ENCODE peak calls at places on chromosomes 11 and 22, in five cellular contexts. E is CD8-positive, alpha-beta memory T cell; G is OCI-LY7; Q is mammary epithelial cell; D is breast epithelium. C is an unnamed sample. For H3K4me1, the result is how much of the 10 kb centered on the place peaks cover.

GRCh38 chr11:15185021-15185420 is 70.3 kb downstream of the INSC start:
- DNase-seq in E (no peak), G (no peak), Q (no peak), D (no peak), C (no peak)

GRCh38 chr11:63212742-63213141 is 30.7 kb downstream of the SLC22A25 start:
- DNase-seq in E (no peak), G (peak), Q (peak), D (no peak), C (no peak)

GRCh38 chr11:61888043-61888442 is 3.3 kb downstream of the FADS3 start:
- DNase-seq in E (no peak), G (no peak), Q (peak), D (peak), C (peak)

GRCh38 chr11:118342503-118343161 is at the start of gene CD3D:
- DNase-seq in E (peak), G (no peak), Q (no peak), D (no peak), C (no peak)

GRCh38 chr11:125123947-125124633 is 12.7 kb upstream of the TMEM218 start:
- DNase-seq in E (peak), G (peak), Q (peak), D (no peak), C (peak)

GRCh38 chr11:15742626-15743243 is 613.6 kb downstream of the SOX6 start:
- DNase-seq in E (no peak), G (no peak), Q (peak), D (no peak), C (no peak)

GRCh38 chr22:45925811-45926351 is 51.1 kb downstream of the WNT7B start:
- DNase-seq in E (no peak), G (no peak), Q (no peak), D (no peak), C (no peak)

GRCh38 chr22:44261861-44262595 is 50.7 kb downstream of the SHISAL1 start:
- DNase-seq in E (no peak), G (no peak), Q (no peak), D (no peak), C (no peak)

GRCh38 chr11:61004841-61005240 is 33.4 kb downstream of the CD6 start:
- DNase-seq in E (no peak), G (no peak), Q (no peak), D (no peak), C (no peak)

GRCh38 chr11:110454609-110455008 is 24.9 kb downstream of the FDX1 start:
- DNase-seq in E (no peak), G (no peak), Q (no peak), D (no peak), C (no peak)

GRCh38 chr11:9367551-9367950 is 16.9 kb upstream of the IPO7 start:
- DNase-seq in E (no peak), G (no peak), Q (no peak), D (no peak), C (no peak)

GRCh38 chr11:62005231-62005661 is 37.8 kb upstream of the FTH1 start:
- DNase-seq in E (no peak), G (no peak), Q (no peak), D (no peak), C (no peak)

GRCh38 chr11:73403541-73403940 is 27.3 kb downstream of the RELT start:
- DNase-seq in E (peak), G (no peak), Q (no peak), D (no peak), C (no peak)

GRCh38 chr11:60984616-60985015 is 13.1 kb downstream of the CD6 start:
- DNase-seq in E (no peak), G (no peak), Q (no peak), D (no peak), C (no peak)

GRCh38 chr11:23995891-23996290 is 501.0 kb upstream of the LUZP2 start:
- DNase-seq in E (no peak), G (no peak), Q (peak), D (no peak), C (no peak)

GRCh38 chr11:117820516-117820915 is 4.0 kb downstream of the FXYD2 start:
- DNase-seq in E (peak), G (no peak), Q (no peak), D (no peak), C (no peak)

GRCh38 chr11:64036081-64037026 is 623 bp downstream of the FLRT1 start:
- DNase-seq in E (no peak), G (no peak), Q (peak), D (no peak), C (no peak)

GRCh38 chr22:17116931-17117330 is 4.2 kb downstream of the TMEM121B start:
- DNase-seq in E (peak), G (no peak), Q (no peak), D (no peak), C (no peak)

GRCh38 chr22:40511604-40512003 is 124.9 kb downstream of the MRTFA start:
- DNase-seq in E (no peak), G (no peak), Q (no peak), D (no peak), C (no peak)

GRCh38 chr22:40512426-40513136 is 123.9 kb downstream of the MRTFA start:
- DNase-seq in E (no peak), G (no peak), Q (peak), D (peak), C (no peak)

GRCh38 chr22:40507491-40507890 is 129.0 kb downstream of the MRTFA start:
- DNase-seq in E (no peak), G (peak), Q (no peak), D (no peak), C (no peak)

GRCh38 chr22:40509401-40510134 is 127.0 kb downstream of the MRTFA start:
- DNase-seq in E (no peak), G (no peak), Q (peak), D (no peak), C (no peak)

GRCh38 chr22:40510965-40511364 is 125.6 kb downstream of the MRTFA start:
- DNase-seq in E (no peak), G (no peak), Q (no peak), D (no peak), C (no peak)
- H3K27ac ChIP-seq in E (no peak), G (no peak), Q (peak), D (peak), C (peak)

DNA sequence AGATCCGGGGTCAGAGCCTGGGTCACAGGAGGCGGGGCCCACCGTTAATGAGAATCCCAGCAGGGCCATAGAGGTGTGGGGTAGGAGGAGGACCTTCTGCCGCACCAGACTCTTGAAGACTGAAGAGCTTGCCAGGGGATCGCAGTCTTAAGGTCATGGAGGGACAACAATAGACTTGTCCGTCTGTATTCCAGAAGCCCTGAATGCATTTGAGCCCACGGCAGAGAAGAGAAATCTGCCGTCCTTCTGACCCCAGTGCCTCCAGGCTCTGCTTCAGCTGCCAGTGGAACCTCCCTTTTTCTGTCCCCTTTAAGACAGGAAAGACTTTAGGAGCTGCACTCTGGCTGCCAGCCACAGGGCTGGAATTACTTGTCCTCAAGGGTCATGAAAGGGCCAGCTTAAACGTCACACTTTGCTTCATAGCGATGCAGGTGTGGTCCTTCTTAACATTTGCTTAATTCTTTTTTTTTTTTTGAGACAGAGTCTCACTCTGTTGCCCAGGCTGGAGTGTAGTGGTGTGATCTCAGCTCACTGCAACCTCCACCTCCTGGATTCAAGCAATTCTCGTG is 15.5 kb upstream of the ST3GAL4 start:
- DNase-seq in E (no peak), G (no peak), Q (no peak), D (peak), C (peak)
- H3K4me1 ChIP-seq in E (under half), G (under half), Q (under half), D (under half), C (under half)

DNA sequence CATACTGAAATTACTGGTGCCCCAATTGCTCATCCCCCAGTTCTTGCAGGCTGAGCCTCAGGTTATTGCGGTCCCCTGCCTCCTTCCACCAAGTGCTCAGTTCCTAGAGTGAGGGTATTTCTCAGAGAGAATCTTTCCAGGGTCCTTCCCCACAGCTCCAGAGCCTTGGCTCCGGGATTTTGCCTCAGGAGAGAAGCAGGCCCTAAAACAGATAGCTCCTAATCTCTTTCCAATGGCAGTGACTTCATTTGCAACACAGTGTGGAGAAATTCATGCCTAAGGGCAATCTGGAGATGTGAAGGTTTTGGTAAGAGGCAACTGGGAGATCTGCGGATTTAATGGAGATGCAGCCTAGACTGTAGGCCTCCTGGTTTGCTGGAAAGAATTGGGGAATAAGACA is 2.9 kb downstream of the NF2 start:
- DNase-seq in E (no peak), G (no peak), Q (no peak), D (no peak), C (no peak)
- H3K4me3 ChIP-seq in E (no peak), G (no peak), Q (no peak), D (no peak), C (no peak)

GRCh38 chr22:30947163-30947820 is 21.3 kb downstream of the MORC2 start:
- DNase-seq in E (no peak), G (no peak), Q (peak), D (peak), C (no peak)
- H3K27ac ChIP-seq in E (no peak), G (no peak), Q (peak), D (peak), C (no peak)

GRCh38 chr11:101864098-101864497 is 50.7 kb upstream of the CEP126 start:
- DNase-seq in E (no peak), G (no peak), Q (no peak), D (no peak), C (no peak)
- H3K4me1 ChIP-seq in E (under half), G (under half), Q (under half), D (under half), C (under half)

DNA sequence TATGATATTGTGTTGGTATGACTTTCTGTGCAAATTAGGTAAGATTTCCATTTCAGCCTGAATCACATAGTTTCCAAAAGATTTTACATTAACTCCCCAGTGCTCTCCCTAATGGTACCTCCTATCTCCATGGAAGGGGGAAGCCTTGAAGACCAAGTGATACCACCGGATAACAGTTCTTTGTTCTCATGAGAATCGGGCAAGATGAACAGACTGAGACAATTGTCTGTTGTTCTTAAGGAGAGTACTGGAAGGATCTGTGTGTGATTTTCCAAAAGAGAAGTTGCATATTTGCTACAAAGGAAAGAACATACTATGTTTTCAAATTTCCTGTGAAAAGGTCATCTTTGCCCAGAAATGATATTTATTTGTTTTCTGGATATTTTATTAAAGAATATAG is 60.3 kb upstream of the UBASH3B start:
- DNase-seq in E (no peak), G (no peak), Q (no peak), D (no peak), C (no peak)
- H3K4me3 ChIP-seq in E (no peak), G (no peak), Q (no peak), D (no peak), C (no peak)

DNA sequence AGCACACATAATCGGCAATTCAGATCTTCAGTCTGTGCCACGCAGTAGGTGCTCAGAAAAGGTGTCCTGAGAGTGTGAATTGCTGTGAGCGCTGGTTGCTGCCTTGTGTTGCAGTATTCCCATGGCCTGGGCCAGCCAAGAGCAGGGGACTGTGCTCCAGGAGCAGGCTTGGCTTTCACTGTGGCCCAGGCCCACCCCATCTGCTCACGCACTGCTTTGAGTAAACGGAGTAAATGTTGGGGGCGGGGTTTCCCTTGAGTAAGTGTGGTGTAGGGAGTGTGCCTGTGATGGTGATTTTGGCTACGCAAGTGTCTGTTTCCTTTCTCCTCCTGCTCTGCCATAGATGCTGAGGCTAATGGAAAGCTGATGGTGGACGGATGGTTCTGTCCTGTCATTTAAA is 2.3 kb downstream of the CTTN start:
- DNase-seq in E (peak), G (no peak), Q (no peak), D (no peak), C (no peak)
- H3K27ac ChIP-seq in E (no peak), G (no peak), Q (peak), D (peak), C (no peak)